ENCODE peak calls at places on chromosomes 3 and 15, in six cellular contexts. Z is WERI-Rb-1, K is choroid plexus epithelial cell, T is fibroblast of pulmonary artery, F is uterus, D is Peyer's patch. W is an unnamed sample.

GRCh38 chr15:61701455-61701854 is 358.8 kb downstream of the VPS13C start:
- DNase-seq in Z (no peak), K (no peak), T (no peak), F (no peak), D (no peak), W (no peak)

GRCh38 chr3:177589041-177589650 is 391.9 kb upstream of the TBL1XR1 start:
- DNase-seq in Z (no peak), K (no peak), T (no peak), F (no peak), D (no peak), W (no peak)

GRCh38 chr15:25783607-25784131 is 79.5 kb downstream of the ATP10A start:
- DNase-seq in Z (peak; percentile 38), K (no peak), T (peak; percentile 25), F (no peak), D (no peak), W (peak; percentile 62)

GRCh38 chr3:57877116-57877515 is 121.0 kb downstream of the SLMAP start:
- DNase-seq in Z (no peak), K (peak; percentile 84), T (peak; percentile 36), F (no peak), D (no peak), W (no peak)

GRCh38 chr15:86278586-86278985 is 198.9 kb downstream of the AGBL1 start:
- DNase-seq in Z (no peak), K (no peak), T (no peak), F (no peak), D (no peak), W (no peak)

GRCh38 chr15:91265431-91265940 is 165.4 kb downstream of the SV2B start:
- DNase-seq in Z (no peak), K (no peak), T (no peak), F (no peak), D (no peak), W (no peak)

GRCh38 chr3:24748472-24748871 is 253.8 kb upstream of the THRB start:
- DNase-seq in Z (no peak), K (no peak), T (no peak), F (no peak), D (no peak), W (no peak)

GRCh38 chr3:110903771-110904532 is 167.7 kb upstream of the NECTIN3 start:
- DNase-seq in Z (no peak), K (no peak), T (no peak), F (no peak), D (no peak), W (no peak)

GRCh38 chr3:89656388-89656787 is 549.0 kb downstream of the EPHA3 start:
- DNase-seq in Z (no peak), K (no peak), T (no peak), F (no peak), D (no peak), W (no peak)

GRCh38 chr3:150443331-150443741 is 35.2 kb downstream of the TSC22D2 start:
- DNase-seq in Z (no peak), K (peak; percentile 64), T (peak; percentile 38), F (no peak), D (no peak), W (peak; percentile 54)

GRCh38 chr3:68893600-68894239 is 38.6 kb downstream of the TAFA4 start:
- DNase-seq in Z (peak; percentile 63), K (peak; percentile 66), T (peak; percentile 65), F (no peak), D (no peak), W (peak; percentile 50)

GRCh38 chr3:196502775-196503181 is 790 bp downstream of the RNF168 start:
- DNase-seq in Z (peak; percentile 7), K (peak; percentile 88), T (peak; percentile 90), F (peak; percentile 55), D (peak; percentile 66), W (peak; percentile 94)

GRCh38 chr3:181687738-181688137 is 24.0 kb upstream of the SOX2 start:
- DNase-seq in Z (no peak), K (no peak), T (no peak), F (no peak), D (no peak), W (no peak)

GRCh38 chr3:158794936-158795518 is 6.8 kb upstream of the MFSD1 start:
- DNase-seq in Z (no peak), K (peak; percentile 86), T (peak; percentile 68), F (no peak), D (no peak), W (peak; percentile 71)

GRCh38 chr3:10554746-10555145 is 49.4 kb upstream of the ATP2B2 start:
- DNase-seq in Z (no peak), K (no peak), T (no peak), F (no peak), D (no peak), W (no peak)

DNA sequence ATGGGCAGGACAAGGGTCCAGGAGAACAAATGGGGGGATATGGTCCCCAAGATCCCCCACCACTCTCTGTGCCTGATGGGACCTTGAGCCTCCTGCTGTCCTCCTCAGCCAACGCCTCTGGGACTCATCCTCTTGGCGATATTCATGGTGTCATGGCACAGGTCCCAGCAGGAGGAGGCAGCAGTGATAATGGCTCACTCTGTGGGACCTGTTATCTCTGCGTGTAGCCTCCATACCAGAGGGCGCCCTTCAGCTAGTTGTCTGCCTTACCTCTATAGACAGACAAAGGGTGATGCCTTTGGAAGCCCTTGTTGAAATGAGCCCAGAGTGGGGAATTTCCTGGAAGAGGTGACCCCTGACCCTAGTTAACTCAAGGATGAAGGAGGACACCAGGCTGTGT is 7.4 kb downstream of the ZBTB47 start:
- DNase-seq in Z (peak; percentile 72), K (no peak), T (no peak), F (no peak), D (no peak), W (no peak)
- TF ChIP-seq CTCF in Z (peak; percentile 73), K (no peak), T (no peak), F (no peak), D (peak; percentile 16), W (no peak)

GRCh38 chr3:17738921-17739320 is 3.5 kb downstream of the TBC1D5 start:
- DNase-seq in Z (no peak), K (no peak), T (no peak), F (no peak), D (no peak), W (no peak)
- H3K4me3 ChIP-seq in Z (no peak overlapping the region), K (no peak overlapping the region), T (no peak overlapping the region), F (no peak overlapping the region), D (peak overlapping the region; percentile 31), W (no peak overlapping the region)

GRCh38 chr3:167885277-167885676 is 149.8 kb downstream of the SERPINI1 start:
- DNase-seq in Z (no peak), K (no peak), T (no peak), F (no peak), D (no peak), W (no peak)

GRCh38 chr3:167883452-167883851 is 147.9 kb downstream of the SERPINI1 start:
- DNase-seq in Z (no peak), K (no peak), T (no peak), F (no peak), D (no peak), W (no peak)

GRCh38 chr3:167884481-167884880 is 149.0 kb downstream of the SERPINI1 start:
- DNase-seq in Z (no peak), K (no peak), T (no peak), F (no peak), D (no peak), W (no peak)

GRCh38 chr3:167887096-167887495 is 151.6 kb downstream of the SERPINI1 start:
- DNase-seq in Z (no peak), K (peak; percentile 11), T (peak; percentile 17), F (no peak), D (no peak), W (peak; percentile 76)

GRCh38 chr3:167886690-167887089 is 151.2 kb downstream of the SERPINI1 start:
- DNase-seq in Z (no peak), K (no peak), T (no peak), F (no peak), D (no peak), W (no peak)
- TF ChIP-seq CTCF in Z (no peak), K (no peak), T (no peak), F (no peak), D (no peak), W (no peak)

GRCh38 chr3:12810963-12811362 is 14.5 kb downstream of the CAND2 start:
- DNase-seq in Z (no peak), K (no peak), T (no peak), F (no peak), D (no peak), W (no peak)

GRCh38 chr3:12808587-12808986 is 12.1 kb downstream of the CAND2 start:
- DNase-seq in Z (no peak), K (no peak), T (no peak), F (no peak), D (no peak), W (no peak)

GRCh38 chr3:12809001-12809400 is 12.5 kb downstream of the CAND2 start:
- DNase-seq in Z (no peak), K (no peak), T (no peak), F (no peak), D (no peak), W (no peak)

GRCh38 chr3:12809435-12809834 is 13.0 kb downstream of the CAND2 start:
- DNase-seq in Z (no peak), K (no peak), T (no peak), F (no peak), D (no peak), W (no peak)

DNA sequence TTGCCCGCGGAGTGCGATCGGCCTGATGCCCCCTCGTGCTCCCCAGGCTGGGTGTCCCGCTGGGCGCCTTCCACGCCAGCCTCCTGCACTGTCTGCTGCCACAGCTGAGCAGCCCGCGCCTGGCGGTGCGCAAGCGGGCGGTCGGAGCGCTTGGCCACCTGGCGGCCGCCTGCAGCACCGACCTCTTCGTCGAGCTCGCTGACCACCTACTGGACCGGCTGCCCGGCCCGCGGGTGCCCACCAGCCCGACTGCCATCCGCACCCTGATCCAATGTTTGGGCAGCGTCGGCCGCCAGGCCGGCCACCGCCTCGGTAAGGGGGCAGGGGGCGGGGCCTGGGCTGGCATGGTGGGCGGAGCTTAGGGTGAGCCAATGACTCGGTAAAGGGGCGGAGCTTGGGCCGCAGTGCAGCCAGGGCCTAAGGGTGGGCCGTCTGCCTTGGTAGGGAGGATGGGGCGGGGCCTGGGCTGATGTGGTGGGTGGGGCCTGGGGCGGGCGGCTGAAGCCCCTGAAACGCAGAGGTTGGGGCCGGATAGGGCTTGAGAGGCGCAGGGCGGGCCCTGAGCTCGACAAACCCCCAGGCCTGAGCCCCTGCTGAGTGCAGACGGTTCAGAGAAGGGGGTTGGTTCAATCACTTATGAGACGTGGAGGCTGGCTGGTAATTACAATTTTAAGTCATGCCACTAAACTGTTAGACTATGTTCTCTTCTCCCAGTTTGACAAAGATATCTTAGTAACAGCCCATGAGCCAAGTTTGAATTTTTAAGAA is 13.7 kb downstream of the CAND2 start:
- DNase-seq in Z (peak; percentile 90), K (peak; percentile 94), T (peak; percentile 90), F (peak; percentile 96), D (peak; percentile 96), W (peak; percentile 84)
- H3K4me3 ChIP-seq in Z (peak overlapping the region; percentile 43), K (peak overlapping the region; percentile 79), T (peak overlapping the region; percentile 60), F (peak overlapping the region; percentile 31), D (peak overlapping the region; percentile 60), W (peak overlapping the region; percentile 47)

GRCh38 chr3:178947738-178948137 is 123.9 kb downstream of the ZMAT3 start:
- DNase-seq in Z (no peak), K (peak; percentile 10), T (no peak), F (no peak), D (no peak), W (no peak)
- TF ChIP-seq CTCF in Z (no peak), K (no peak), T (no peak), F (no peak), D (no peak), W (no peak)

GRCh38 chr15:96336045-96336642 is 5.6 kb downstream of the NR2F2 start:
- DNase-seq in Z (no peak), K (peak; percentile 27), T (no peak), F (no peak), D (no peak), W (peak; percentile 34)
- H3K4me3 ChIP-seq in Z (no peak overlapping the region), K (peak overlapping the region; percentile 94), T (peak overlapping the region; percentile 68), F (peak overlapping the region; percentile 84), D (peak overlapping the region; percentile 43), W (peak overlapping the region; percentile 95)

W was measured in fibroblast of mammary gland.